ENCODE peak calls at places on chromosomes 4 and X, in six cellular contexts. B is upper lobe of right lung, F is tibial artery, T is left lung, L is lower lobe of right lung, V is hepatocyte. M is an unnamed sample.
A peak's percentile ranks its signal among the peaks of the same experiment; 100 is the strongest.

GRCh38 chr4:168900080-168900479 is 110.0 kb downstream of the CBR4 start:
- DNase-seq in B (no peak), F (peak; percentile 88), T (no peak), L (no peak), V (no peak), M (peak; percentile 78)

GRCh38 chr4:90536408-90536807 is 409.2 kb downstream of the CCSER1 start:
- DNase-seq in B (no peak), F (no peak), T (no peak), L (no peak), V (no peak), M (no peak)

GRCh38 chrX:56812515-56813105 is 83.6 kb downstream of the NBDY start:
- DNase-seq in B (no peak), F (no peak), T (no peak), L (no peak), V (no peak), M (no peak)

GRCh38 chr4:42412251-42412650 is 15.0 kb downstream of the SHISA3 start:
- DNase-seq in B (no peak), F (no peak), T (no peak), L (no peak), V (no peak), M (no peak)

GRCh38 chr4:24853142-24853541 is 57.8 kb downstream of the SOD3 start:
- DNase-seq in B (no peak), F (no peak), T (no peak), L (no peak), V (no peak), M (no peak)

GRCh38 chr4:25922812-25923369 is 8.9 kb downstream of the SMIM20 start:
- DNase-seq in B (no peak), F (no peak), T (no peak), L (no peak), V (no peak), M (no peak)

GRCh38 chr4:152956650-152957436 is 20.7 kb downstream of the FHDC1 start:
- DNase-seq in B (no peak), F (no peak), T (no peak), L (no peak), V (peak; percentile 71), M (no peak)

GRCh38 chrX:15781964-15782711 is 8.1 kb upstream of the ZRSR2 start:
- DNase-seq in B (no peak), F (no peak), T (no peak), L (no peak), V (no peak), M (no peak)

GRCh38 chr4:99351487-99351886 is 1.1 kb downstream of the ADH1C start:
- DNase-seq in B (no peak), F (no peak), T (no peak), L (no peak), V (no peak), M (no peak)

GRCh38 chrX:120797201-120797938 is 78.3 kb downstream of the CT47B1 start:
- DNase-seq in B (no peak), F (no peak), T (no peak), L (no peak), V (no peak), M (no peak)

GRCh38 chr4:38318737-38319455 is 345.1 kb upstream of the KLF3 start:
- DNase-seq in B (peak; percentile 95), F (peak; percentile 97), T (peak; percentile 93), L (peak; percentile 92), V (peak; percentile 95), M (peak; percentile 94)

GRCh38 chr4:26931451-26931850 is 70.8 kb downstream of the STIM2 start:
- DNase-seq in B (no peak), F (no peak), T (no peak), L (no peak), V (no peak), M (no peak)

GRCh38 chr4:21885241-21885640 is 63.3 kb downstream of the KCNIP4 start:
- DNase-seq in B (no peak), F (no peak), T (no peak), L (no peak), V (no peak), M (no peak)

GRCh38 chr4:6839579-6839978 is 57.1 kb downstream of the KIAA0232 start:
- DNase-seq in B (no peak), F (no peak), T (no peak), L (no peak), V (no peak), M (no peak)

GRCh38 chr4:681736-682451 is 7.1 kb downstream of the SLC49A3 start:
- DNase-seq in B (peak; percentile 85), F (no peak), T (no peak), L (peak; percentile 80), V (peak; percentile 62), M (peak; percentile 61)

GRCh38 chr4:11480683-11481082 is 52.0 kb upstream of the HS3ST1 start:
- DNase-seq in B (no peak), F (peak; percentile 68), T (peak; percentile 72), L (peak; percentile 52), V (no peak), M (no peak)

GRCh38 chr4:88008133-88008621 is 742 bp downstream of the PKD2 start:
- DNase-seq in B (peak; percentile 72), F (peak; percentile 75), T (peak; percentile 46), L (peak; percentile 48), V (peak; percentile 67), M (peak; percentile 50)

GRCh38 chr4:94000559-94000958 is 172.0 kb downstream of the ATOH1 start:
- DNase-seq in B (no peak), F (no peak), T (no peak), L (no peak), V (no peak), M (no peak)

GRCh38 chr4:163332526-163333405 is at the start of gene NPY1R:
- DNase-seq in B (peak; percentile 82), F (peak; percentile 90), T (peak; percentile 68), L (peak; percentile 67), V (peak; percentile 88), M (peak; percentile 71)

GRCh38 chr4:47101453-47101852 is 70.1 kb downstream of the GABRB1 start:
- DNase-seq in B (no peak), F (no peak), T (no peak), L (no peak), V (no peak), M (no peak)

GRCh38 chr4:1575418-1576199 is 108.5 kb downstream of the FAM53A start:
- DNase-seq in B (no peak), F (no peak), T (no peak), L (peak; percentile 34), V (no peak), M (peak; percentile 13)

GRCh38 chr4:176198316-176198903 is 3.0 kb upstream of the SPATA4 start:
- DNase-seq in B (no peak), F (no peak), T (peak; percentile 55), L (peak; percentile 49), V (no peak), M (no peak)

GRCh38 chr4:73620115-73620792 is at the start of gene RASSF6:
- DNase-seq in B (peak; percentile 93), F (no peak), T (peak; percentile 78), L (peak; percentile 88), V (peak; percentile 91), M (no peak)

GRCh38 chr4:38334791-38335190 is 329.2 kb upstream of the KLF3 start:
- DNase-seq in B (no peak), F (no peak), T (no peak), L (no peak), V (no peak), M (no peak)

GRCh38 chr4:30716158-30716557 is 4.0 kb upstream of the PCDH7 start:
- DNase-seq in B (no peak), F (no peak), T (no peak), L (no peak), V (peak; percentile 40), M (no peak)

GRCh38 chr4:110271986-110272385 is 73.6 kb upstream of the ELOVL6 start:
- DNase-seq in B (no peak), F (no peak), T (no peak), L (no peak), V (no peak), M (no peak)

GRCh38 chrX:85084770-85085393 is 81.2 kb downstream of the APOOL start:
- DNase-seq in B (no peak), F (no peak), T (no peak), L (no peak), V (peak; percentile 48), M (no peak)

GRCh38 chrX:133840415-133840814 is 145.0 kb downstream of the GPC3 start:
- DNase-seq in B (no peak), F (no peak), T (no peak), L (no peak), V (no peak), M (no peak)

DNA sequence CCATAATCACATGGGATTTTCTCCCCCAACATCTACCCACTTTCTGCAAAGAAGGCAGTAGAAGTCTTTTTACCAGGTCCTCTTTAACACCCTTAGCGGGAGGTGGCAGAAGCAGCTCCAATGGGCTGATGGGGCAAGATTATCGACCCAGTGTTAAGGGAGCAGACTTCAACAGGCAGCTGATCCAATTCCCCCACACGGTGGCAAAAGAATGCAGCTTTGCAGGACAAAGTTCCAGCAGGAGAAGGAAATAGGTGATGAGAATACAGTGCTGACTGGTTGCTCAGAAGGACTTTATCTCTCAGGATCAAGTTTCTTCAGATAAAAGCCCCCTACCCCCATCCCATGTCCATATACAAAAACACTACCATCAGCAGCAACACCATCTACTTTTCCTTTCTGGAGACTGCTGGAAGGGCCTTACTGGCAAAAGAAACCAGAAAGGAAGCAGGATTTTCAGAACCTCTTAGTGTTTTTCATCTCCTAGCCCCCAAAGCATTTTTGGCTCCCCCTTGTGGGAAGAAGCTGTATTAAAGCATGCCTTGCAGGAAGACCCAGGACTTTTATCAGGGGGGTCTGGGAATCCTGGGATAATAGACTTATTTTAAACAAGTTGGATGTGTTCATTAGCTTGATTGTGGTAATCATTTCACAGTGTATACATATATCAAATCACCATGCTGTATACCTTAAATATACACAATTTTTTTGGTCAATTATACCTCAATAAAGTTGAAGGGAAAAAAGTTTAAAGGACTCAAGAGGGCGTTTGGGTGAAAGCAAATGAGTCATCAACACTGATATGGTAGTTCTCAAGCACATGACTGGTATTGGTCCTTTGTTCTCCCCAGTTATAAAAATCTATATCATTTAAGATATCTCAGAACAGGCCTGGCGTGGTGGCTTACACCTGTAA is 146.4 kb downstream of the GPC3 start:
- DNase-seq in B (no peak), F (no peak), T (no peak), L (no peak), V (peak; percentile 56), M (no peak)
- H3K27me3 ChIP-seq in B (no peaks in the 10 kb centered on the region), F (no peaks in the 10 kb centered on the region), T (no peaks in the 10 kb centered on the region), L (no peaks in the 10 kb centered on the region), V (no peaks in the 10 kb centered on the region), M (peaks cover 5% of the 10 kb centered on the region)

GRCh38 chr4:172147702-172148101 is 334.5 kb downstream of the GALNTL6 start:
- DNase-seq in B (no peak), F (no peak), T (no peak), L (no peak), V (no peak), M (no peak)
- TF ChIP-seq CTCF in B (no peak), F (no peak), T (no peak), L (no peak), V (peak; percentile 15), M (no peak)

DNA sequence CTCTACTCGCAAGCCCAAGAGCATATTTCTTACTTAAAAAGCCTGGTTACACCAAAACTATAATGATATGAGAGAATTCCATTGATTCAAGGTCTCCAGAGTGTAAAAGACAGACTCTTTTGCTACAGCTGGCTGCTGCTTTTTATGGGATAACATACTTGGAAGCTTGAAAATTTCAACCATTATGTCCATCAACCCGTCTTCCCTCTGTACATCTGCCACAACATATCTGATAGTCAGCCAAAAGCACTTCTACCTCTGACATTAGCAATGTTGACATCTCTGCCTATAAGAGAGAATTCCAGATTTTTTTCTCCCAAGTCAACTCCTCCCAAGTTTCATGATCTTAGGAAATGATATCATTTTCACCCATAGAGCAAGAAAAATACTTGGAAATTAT is 54.4 kb upstream of the IQCM start:
- DNase-seq in B (no peak), F (no peak), T (no peak), L (no peak), V (no peak), M (no peak)
- H3K9me3 ChIP-seq in B (no peaks in the 10 kb centered on the region), F (no peaks in the 10 kb centered on the region), T (no peaks in the 10 kb centered on the region), L (no peaks in the 10 kb centered on the region), V (no peaks in the 10 kb centered on the region), M (no peaks in the 10 kb centered on the region)

GRCh38 chr4:170306208-170306607 is 216.5 kb upstream of the AADAT start:
- DNase-seq in B (no peak), F (no peak), T (no peak), L (no peak), V (peak; percentile 34), M (no peak)
- H3K27me3 ChIP-seq in B (no peaks in the 10 kb centered on the region), F (no peaks in the 10 kb centered on the region), T (no peaks in the 10 kb centered on the region), L (no peaks in the 10 kb centered on the region), V (no peaks in the 10 kb centered on the region), M (no peaks in the 10 kb centered on the region)